ENCODE peak calls at places on chromosomes 16 and 17, in eight cellular contexts. One of them, this sample, is unnamed. For H3K27me3, the result is how much of the 10 kb centered on the place peaks cover.

GRCh38 chr17:29784661-29785060 is 145.4 kb downstream of the SSH2 start:
- DNase-seq in lung: no peak
- DNase-seq in GM23248: peak
- DNase-seq in DND-41: no peak
- DNase-seq in upper lobe of right lung: no peak
- DNase-seq in tibial artery: no peak
- DNase-seq in uterus: no peak
- DNase-seq in transverse colon: no peak
- DNase-seq in this sample: no peak

GRCh38 chr17:29151567-29151966 is 28.6 kb downstream of the MYO18A start:
- DNase-seq in tibial artery: no peak
- DNase-seq in GM23248: peak
- DNase-seq in lung: no peak
- DNase-seq in transverse colon: no peak
- DNase-seq in DND-41: no peak
- DNase-seq in upper lobe of right lung: no peak
- DNase-seq in uterus: no peak
- DNase-seq in this sample: no peak

GRCh38 chr16:30185683-30186421 is 2.5 kb downstream of the CORO1A start:
- DNase-seq in tibial artery: peak
- DNase-seq in DND-41: peak
- DNase-seq in transverse colon: peak
- DNase-seq in uterus: peak
- DNase-seq in GM23248: no peak
- DNase-seq in lung: peak
- DNase-seq in upper lobe of right lung: peak
- DNase-seq in this sample: peak

GRCh38 chr16:1990336-1991134 is 765 bp downstream of the SYNGR3 start:
- DNase-seq in transverse colon: peak
- DNase-seq in GM23248: no peak
- DNase-seq in lung: no peak
- DNase-seq in tibial artery: no peak
- DNase-seq in upper lobe of right lung: no peak
- DNase-seq in uterus: no peak
- DNase-seq in DND-41: no peak
- DNase-seq in this sample: peak

GRCh38 chr17:11925271-11926021 is 71.8 kb downstream of the ZNF18 start:
- DNase-seq in lung: no peak
- DNase-seq in GM23248: no peak
- DNase-seq in tibial artery: no peak
- DNase-seq in upper lobe of right lung: no peak
- DNase-seq in transverse colon: no peak
- DNase-seq in DND-41: no peak
- DNase-seq in uterus: peak
- DNase-seq in this sample: no peak

GRCh38 chr17:39099686-39100293 is 51.6 kb downstream of the PLXDC1 start:
- DNase-seq in lung: peak
- DNase-seq in tibial artery: peak
- DNase-seq in DND-41: no peak
- DNase-seq in uterus: peak
- DNase-seq in upper lobe of right lung: no peak
- DNase-seq in transverse colon: peak
- DNase-seq in GM23248: no peak
- DNase-seq in this sample: no peak

GRCh38 chr17:52297230-52298010 is 138.9 kb upstream of the CA10 start:
- DNase-seq in tibial artery: no peak
- DNase-seq in upper lobe of right lung: no peak
- DNase-seq in uterus: no peak
- DNase-seq in DND-41: no peak
- DNase-seq in GM23248: peak
- DNase-seq in transverse colon: no peak
- DNase-seq in lung: no peak
- DNase-seq in this sample: no peak

GRCh38 chr16:89268987-89269735 is 51.7 kb downstream of the ZNF778 start:
- DNase-seq in uterus: no peak
- DNase-seq in tibial artery: peak
- DNase-seq in lung: no peak
- DNase-seq in transverse colon: no peak
- DNase-seq in DND-41: no peak
- DNase-seq in upper lobe of right lung: no peak
- DNase-seq in GM23248: peak
- DNase-seq in this sample: no peak

GRCh38 chr16:83329466-83329865 is 478.3 kb upstream of the HSBP1 start:
- DNase-seq in uterus: no peak
- DNase-seq in GM23248: no peak
- DNase-seq in lung: no peak
- DNase-seq in transverse colon: no peak
- DNase-seq in tibial artery: no peak
- DNase-seq in DND-41: no peak
- DNase-seq in upper lobe of right lung: no peak
- DNase-seq in this sample: no peak

GRCh38 chr17:1789936-1790335 is 28.1 kb downstream of the SERPINF1 start:
- DNase-seq in uterus: no peak
- DNase-seq in GM23248: peak
- DNase-seq in DND-41: no peak
- DNase-seq in tibial artery: no peak
- DNase-seq in upper lobe of right lung: no peak
- DNase-seq in lung: no peak
- DNase-seq in transverse colon: no peak
- DNase-seq in this sample: no peak

GRCh38 chr16:74732951-74733350 is 32.3 kb upstream of the MLKL start:
- DNase-seq in transverse colon: no peak
- DNase-seq in tibial artery: no peak
- DNase-seq in uterus: no peak
- DNase-seq in lung: no peak
- DNase-seq in GM23248: no peak
- DNase-seq in DND-41: no peak
- DNase-seq in upper lobe of right lung: no peak
- DNase-seq in this sample: no peak

GRCh38 chr17:34379876-34380275 is 16.8 kb upstream of the CCL1 start:
- DNase-seq in DND-41: no peak
- DNase-seq in uterus: no peak
- DNase-seq in lung: no peak
- DNase-seq in GM23248: peak
- DNase-seq in transverse colon: no peak
- DNase-seq in upper lobe of right lung: no peak
- DNase-seq in tibial artery: no peak
- DNase-seq in this sample: no peak

GRCh38 chr17:50559674-50560184 is 786 bp upstream of the CACNA1G start:
- DNase-seq in tibial artery: peak
- DNase-seq in GM23248: peak
- DNase-seq in DND-41: no peak
- DNase-seq in transverse colon: peak
- DNase-seq in uterus: peak
- DNase-seq in upper lobe of right lung: no peak
- DNase-seq in lung: no peak
- DNase-seq in this sample: peak

GRCh38 chr17:57278740-57279387 is 22.5 kb downstream of the MSI2 start:
- DNase-seq in lung: no peak
- DNase-seq in GM23248: no peak
- DNase-seq in DND-41: no peak
- DNase-seq in transverse colon: no peak
- DNase-seq in upper lobe of right lung: no peak
- DNase-seq in tibial artery: no peak
- DNase-seq in uterus: no peak
- DNase-seq in this sample: no peak

GRCh38 chr17:57276621-57277020 is 20.3 kb downstream of the MSI2 start:
- DNase-seq in lung: no peak
- DNase-seq in tibial artery: no peak
- DNase-seq in upper lobe of right lung: no peak
- DNase-seq in GM23248: no peak
- DNase-seq in DND-41: no peak
- DNase-seq in transverse colon: no peak
- DNase-seq in uterus: no peak
- DNase-seq in this sample: no peak

GRCh38 chr17:57277923-57278604 is 21.7 kb downstream of the MSI2 start:
- DNase-seq in transverse colon: no peak
- DNase-seq in upper lobe of right lung: no peak
- DNase-seq in tibial artery: no peak
- DNase-seq in uterus: no peak
- DNase-seq in DND-41: peak
- DNase-seq in lung: no peak
- DNase-seq in GM23248: no peak
- DNase-seq in this sample: no peak

GRCh38 chr17:57281887-57282653 is 25.7 kb downstream of the MSI2 start:
- DNase-seq in lung: no peak
- DNase-seq in DND-41: peak
- DNase-seq in uterus: no peak
- DNase-seq in upper lobe of right lung: no peak
- DNase-seq in GM23248: no peak
- DNase-seq in tibial artery: no peak
- DNase-seq in transverse colon: no peak
- DNase-seq in this sample: no peak

DNA sequence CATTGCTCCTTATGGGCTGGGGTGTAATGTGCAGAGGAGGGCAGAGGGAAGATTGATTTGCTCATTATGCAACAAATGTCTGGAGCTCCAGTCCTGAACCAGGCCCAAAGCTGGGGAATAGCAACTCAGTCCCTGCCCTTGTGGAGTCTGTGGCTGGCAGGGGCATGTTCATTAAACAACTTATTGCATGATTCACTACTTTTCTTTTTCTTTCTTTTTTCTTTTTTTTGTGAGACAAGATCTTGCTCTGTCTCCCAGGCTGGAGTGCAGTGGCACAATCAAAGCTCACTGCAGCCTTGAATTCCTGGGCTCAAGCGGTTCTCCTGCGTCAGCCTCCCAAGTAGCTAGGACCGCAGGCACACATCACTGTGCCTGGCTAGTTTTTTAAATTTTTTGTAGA is 23.1 kb downstream of the MSI2 start:
- DNase-seq in GM23248: no peak
- DNase-seq in uterus: no peak
- DNase-seq in tibial artery: no peak
- DNase-seq in transverse colon: no peak
- DNase-seq in DND-41: no peak
- DNase-seq in upper lobe of right lung: no peak
- DNase-seq in lung: no peak
- DNase-seq in this sample: no peak
- H3K27me3 ChIP-seq in GM23248: under half
- H3K27me3 ChIP-seq in uterus: under half
- H3K27me3 ChIP-seq in tibial artery: under half
- H3K27me3 ChIP-seq in transverse colon: under half
- H3K27me3 ChIP-seq in DND-41: under half
- H3K27me3 ChIP-seq in upper lobe of right lung: under half
- H3K27me3 ChIP-seq in lung: under half
- H3K27me3 ChIP-seq in this sample: under half

DNA sequence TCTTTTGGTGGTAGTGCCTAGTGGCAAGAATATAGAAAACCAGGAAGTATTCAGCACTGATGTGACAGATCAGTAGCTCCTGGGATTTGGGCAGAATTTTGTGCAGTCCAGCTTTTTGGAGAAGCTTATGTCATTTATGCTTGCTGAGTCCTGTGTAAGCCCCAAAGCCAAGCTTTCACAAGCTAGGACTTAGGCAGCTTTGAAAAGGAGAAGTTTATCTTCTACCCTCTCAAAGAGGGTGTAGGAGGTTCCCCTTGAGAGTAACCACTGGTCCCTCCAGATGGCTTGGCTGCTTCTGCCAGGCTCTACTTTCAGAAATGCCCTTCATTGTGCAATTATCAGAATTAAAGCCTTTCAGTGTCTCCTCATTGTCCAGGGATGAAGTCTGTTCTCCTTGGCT is 78.8 kb downstream of the CES1 start:
- DNase-seq in GM23248: no peak
- DNase-seq in lung: no peak
- DNase-seq in upper lobe of right lung: no peak
- DNase-seq in DND-41: no peak
- DNase-seq in uterus: no peak
- DNase-seq in transverse colon: no peak
- DNase-seq in tibial artery: no peak
- DNase-seq in this sample: no peak
- H3K27ac ChIP-seq in GM23248: no peak
- H3K27ac ChIP-seq in lung: no peak
- H3K27ac ChIP-seq in upper lobe of right lung: no peak
- H3K27ac ChIP-seq in DND-41: no peak
- H3K27ac ChIP-seq in uterus: no peak
- H3K27ac ChIP-seq in transverse colon: no peak
- H3K27ac ChIP-seq in tibial artery: no peak
- H3K27ac ChIP-seq in this sample: no peak

DNA sequence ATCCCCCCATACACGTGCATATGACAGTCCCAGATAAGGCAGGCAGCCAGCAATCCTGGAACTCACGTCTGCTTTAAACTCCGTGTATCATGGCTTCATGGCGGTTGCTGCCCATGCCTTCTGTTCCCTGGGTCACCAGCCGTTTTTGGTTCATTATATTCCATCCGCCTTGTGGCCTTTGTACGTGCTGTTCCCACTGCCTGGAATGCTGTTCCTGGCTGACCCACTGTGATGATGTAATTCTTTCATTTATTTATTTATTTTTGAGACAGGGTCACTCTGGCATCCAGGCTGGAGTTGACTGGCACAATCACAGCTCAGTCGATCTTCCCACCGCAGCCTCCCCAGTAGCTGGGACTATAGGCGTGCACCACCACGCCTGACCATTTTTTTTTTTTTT is 136.7 kb upstream of the GSE1 start:
- DNase-seq in DND-41: no peak
- DNase-seq in lung: no peak
- DNase-seq in upper lobe of right lung: no peak
- DNase-seq in transverse colon: no peak
- DNase-seq in uterus: no peak
- DNase-seq in tibial artery: no peak
- DNase-seq in GM23248: no peak
- DNase-seq in this sample: no peak
- H3K27me3 ChIP-seq in DND-41: under half
- H3K27me3 ChIP-seq in lung: under half
- H3K27me3 ChIP-seq in upper lobe of right lung: under half
- H3K27me3 ChIP-seq in transverse colon: under half
- H3K27me3 ChIP-seq in uterus: under half
- H3K27me3 ChIP-seq in tibial artery: under half
- H3K27me3 ChIP-seq in GM23248: under half
- H3K27me3 ChIP-seq in this sample: under half

GRCh38 chr16:50246299-50247122 is 19.8 kb upstream of the ADCY7 start:
- DNase-seq in DND-41: no peak
- DNase-seq in uterus: no peak
- DNase-seq in transverse colon: no peak
- DNase-seq in lung: no peak
- DNase-seq in tibial artery: peak
- DNase-seq in GM23248: peak
- DNase-seq in upper lobe of right lung: no peak
- DNase-seq in this sample: no peak

GRCh38 chr16:50247123-50247905 is 19.0 kb upstream of the ADCY7 start:
- DNase-seq in GM23248: no peak
- DNase-seq in uterus: no peak
- DNase-seq in DND-41: no peak
- DNase-seq in tibial artery: no peak
- DNase-seq in upper lobe of right lung: no peak
- DNase-seq in transverse colon: no peak
- DNase-seq in lung: no peak
- DNase-seq in this sample: no peak

GRCh38 chr16:50244504-50245416 is 21.6 kb upstream of the ADCY7 start:
- DNase-seq in lung: no peak
- DNase-seq in GM23248: no peak
- DNase-seq in uterus: no peak
- DNase-seq in DND-41: no peak
- DNase-seq in tibial artery: no peak
- DNase-seq in upper lobe of right lung: no peak
- DNase-seq in transverse colon: no peak
- DNase-seq in this sample: no peak

GRCh38 chr16:50245417-50246298 is 20.7 kb upstream of the ADCY7 start:
- DNase-seq in tibial artery: peak
- DNase-seq in GM23248: peak
- DNase-seq in upper lobe of right lung: peak
- DNase-seq in transverse colon: peak
- DNase-seq in uterus: no peak
- DNase-seq in DND-41: peak
- DNase-seq in lung: peak
- DNase-seq in this sample: peak

GRCh38 chr16:50244140-50244503 is 22.2 kb upstream of the ADCY7 start:
- DNase-seq in uterus: no peak
- DNase-seq in upper lobe of right lung: no peak
- DNase-seq in tibial artery: no peak
- DNase-seq in transverse colon: no peak
- DNase-seq in lung: no peak
- DNase-seq in GM23248: peak
- DNase-seq in DND-41: no peak
- DNase-seq in this sample: no peak
- H3K27ac ChIP-seq in uterus: no peak
- H3K27ac ChIP-seq in upper lobe of right lung: no peak
- H3K27ac ChIP-seq in tibial artery: no peak
- H3K27ac ChIP-seq in transverse colon: no peak
- H3K27ac ChIP-seq in lung: no peak
- H3K27ac ChIP-seq in GM23248: no peak
- H3K27ac ChIP-seq in DND-41: no peak
- H3K27ac ChIP-seq in this sample: no peak